ENCODE peak calls at places on chromosomes 5 and 9, in six cellular contexts. E is ELR, Z is psoas muscle, L is cardiac fibroblast, O is AG20443, X is colonic mucosa. B is an unnamed sample.

GRCh38 chr5:124735169-124735858 is 11.1 kb downstream of the ZNF608 start:
- DNase-seq in E (no peak), Z (peak), L (peak), O (peak), X (peak), B (no peak)

GRCh38 chr9:30103647-30104394 is 2280.6 kb upstream of the ACO1 start:
- DNase-seq in E (no peak), Z (no peak), L (no peak), O (no peak), X (no peak), B (no peak)

GRCh38 chr9:70566066-70566465 is 151.6 kb upstream of the KLF9 start:
- DNase-seq in E (no peak), Z (no peak), L (no peak), O (no peak), X (no peak), B (no peak)

GRCh38 chr9:656918-657583 is 184.4 kb upstream of the DMRT1 start:
- DNase-seq in E (peak), Z (no peak), L (no peak), O (no peak), X (no peak), B (no peak)

GRCh38 chr9:130965680-130966079 is 26.6 kb upstream of the FIBCD1 start:
- DNase-seq in E (no peak), Z (no peak), L (no peak), O (no peak), X (no peak), B (no peak)

GRCh38 chr5:138107213-138107612 is 23.4 kb downstream of the WNT8A start:
- DNase-seq in E (no peak), Z (no peak), L (no peak), O (no peak), X (no peak), B (no peak)

GRCh38 chr5:107578051-107578635 is 92.6 kb downstream of the EFNA5 start:
- DNase-seq in E (no peak), Z (no peak), L (no peak), O (no peak), X (no peak), B (no peak)

GRCh38 chr5:157681048-157681447 is 9.7 kb downstream of the C5orf52 start:
- DNase-seq in E (no peak), Z (no peak), L (no peak), O (no peak), X (no peak), B (no peak)

GRCh38 chr5:134273642-134274361 is 47.9 kb upstream of the PPP2CA start:
- DNase-seq in E (no peak), Z (no peak), L (no peak), O (no peak), X (no peak), B (no peak)

GRCh38 chr5:175572922-175573321 is 84.9 kb upstream of the HRH2 start:
- DNase-seq in E (peak), Z (no peak), L (peak), O (no peak), X (peak), B (no peak)

GRCh38 chr5:73433982-73434342 is 14.6 kb downstream of the FOXD1 start:
- DNase-seq in E (no peak), Z (no peak), L (no peak), O (peak), X (no peak), B (no peak)

GRCh38 chr9:35526087-35526801 is 36.3 kb downstream of the RUSC2 start:
- DNase-seq in E (peak), Z (no peak), L (peak), O (no peak), X (no peak), B (no peak)

GRCh38 chr5:80408475-80408875 is 611 bp downstream of the ZFYVE16 start:
- DNase-seq in E (peak), Z (peak), L (peak), O (peak), X (no peak), B (no peak)

GRCh38 chr5:143026380-143026779 is 256.2 kb downstream of the ARHGAP26 start:
- DNase-seq in E (no peak), Z (no peak), L (no peak), O (no peak), X (no peak), B (no peak)

GRCh38 chr5:991472-992267 is 16.9 kb upstream of the NKD2 start:
- DNase-seq in E (no peak), Z (peak), L (no peak), O (no peak), X (peak), B (peak)

GRCh38 chr5:40485021-40485998 is 194.4 kb upstream of the PTGER4 start:
- DNase-seq in E (no peak), Z (no peak), L (peak), O (no peak), X (no peak), B (no peak)

GRCh38 chr9:36169708-36170107 is 520 bp downstream of the CCIN start:
- DNase-seq in E (no peak), Z (no peak), L (no peak), O (no peak), X (no peak), B (no peak)

GRCh38 chr5:172958268-172959046 is 767 bp upstream of the RPL26L1 start:
- DNase-seq in E (peak), Z (peak), L (peak), O (peak), X (peak), B (peak)

GRCh38 chr5:15499528-15500325 is at the start of gene FBXL7:
- DNase-seq in E (peak), Z (peak), L (peak), O (peak), X (peak), B (peak)

GRCh38 chr9:125085703-125086477 is 57.4 kb downstream of the SCAI start:
- DNase-seq in E (no peak), Z (no peak), L (no peak), O (no peak), X (no peak), B (no peak)

GRCh38 chr5:55141945-55142690 is 17.9 kb upstream of the GPX8 start:
- DNase-seq in E (no peak), Z (no peak), L (no peak), O (no peak), X (no peak), B (no peak)

GRCh38 chr9:97548379-97548778 is 46.9 kb downstream of the TMOD1 start:
- DNase-seq in E (no peak), Z (no peak), L (no peak), O (no peak), X (no peak), B (no peak)

GRCh38 chr9:136628287-136628686 is 34.4 kb upstream of the EGFL7 start:
- DNase-seq in E (no peak), Z (no peak), L (no peak), O (no peak), X (peak), B (no peak)

GRCh38 chr9:14899042-14899814 is 11.0 kb downstream of the FREM1 start:
- DNase-seq in E (no peak), Z (no peak), L (no peak), O (no peak), X (no peak), B (no peak)

GRCh38 chr9:98724810-98725530 is 16.2 kb upstream of the GABBR2 start:
- DNase-seq in E (no peak), Z (no peak), L (no peak), O (no peak), X (no peak), B (no peak)

GRCh38 chr5:42951847-42952411 is 88.2 kb downstream of the ANXA2R start:
- DNase-seq in E (no peak), Z (peak), L (peak), O (peak), X (peak), B (no peak)

GRCh38 chr5:10456583-10457562 is 15.2 kb downstream of the ROPN1L start:
- DNase-seq in E (peak), Z (no peak), L (peak), O (no peak), X (no peak), B (no peak)

GRCh38 chr9:69900406-69900805 is 79.8 kb downstream of the CFAP95 start:
- DNase-seq in E (peak), Z (no peak), L (peak), O (peak), X (no peak), B (no peak)

GRCh38 chr5:173791878-173792277 is 96.3 kb upstream of the CPEB4 start:
- DNase-seq in E (no peak), Z (no peak), L (no peak), O (no peak), X (no peak), B (no peak)

GRCh38 chr5:168472329-168472728 is 13.9 kb upstream of the RARS1 start:
- DNase-seq in E (peak), Z (no peak), L (peak), O (peak), X (no peak), B (no peak)

GRCh38 chr5:136296846-136297245 is 68.5 kb downstream of the TRPC7 start:
- DNase-seq in E (no peak), Z (no peak), L (no peak), O (no peak), X (no peak), B (no peak)